ENCODE peak calls at places on chromosomes 13 and 19, in five cellular contexts. One of them, this sample, is unnamed.

GRCh38 chr13:55464222-55464621 is 1676.5 kb upstream of the PRR20A start:
- DNase-seq in CD4-positive, alpha-beta T cell: no peak
- DNase-seq in cardiac muscle cell: peak; percentile 1
- DNase-seq in fibroblast of villous mesenchyme: no peak
- DNase-seq in tibial artery: no peak
- DNase-seq in this sample: no peak

GRCh38 chr19:19259741-19260140 is 13.4 kb downstream of the TM6SF2 start:
- DNase-seq in cardiac muscle cell: no peak
- DNase-seq in tibial artery: no peak
- DNase-seq in fibroblast of villous mesenchyme: peak; percentile 10
- DNase-seq in CD4-positive, alpha-beta T cell: no peak
- DNase-seq in this sample: no peak

GRCh38 chr13:79775830-79776229 is 294.9 kb downstream of the NDFIP2 start:
- DNase-seq in tibial artery: no peak
- DNase-seq in CD4-positive, alpha-beta T cell: no peak
- DNase-seq in cardiac muscle cell: peak; percentile 81
- DNase-seq in fibroblast of villous mesenchyme: peak; percentile 73
- DNase-seq in this sample: no peak

GRCh38 chr13:51192348-51192747 is 29.9 kb upstream of the FAM124A start:
- DNase-seq in fibroblast of villous mesenchyme: no peak
- DNase-seq in cardiac muscle cell: no peak
- DNase-seq in tibial artery: no peak
- DNase-seq in CD4-positive, alpha-beta T cell: no peak
- DNase-seq in this sample: no peak

GRCh38 chr13:110398564-110399507 is 91.8 kb downstream of the COL4A2 start:
- DNase-seq in fibroblast of villous mesenchyme: peak; percentile 89
- DNase-seq in CD4-positive, alpha-beta T cell: no peak
- DNase-seq in tibial artery: no peak
- DNase-seq in cardiac muscle cell: peak; percentile 28
- DNase-seq in this sample: no peak

GRCh38 chr13:28493740-28494536 is 990 bp downstream of the FLT1 start:
- DNase-seq in CD4-positive, alpha-beta T cell: no peak
- DNase-seq in tibial artery: no peak
- DNase-seq in fibroblast of villous mesenchyme: peak; percentile 31
- DNase-seq in cardiac muscle cell: peak; percentile 61
- DNase-seq in this sample: no peak

GRCh38 chr13:78714717-78715116 is 55.8 kb upstream of the OBI1 start:
- DNase-seq in cardiac muscle cell: no peak
- DNase-seq in CD4-positive, alpha-beta T cell: no peak
- DNase-seq in fibroblast of villous mesenchyme: no peak
- DNase-seq in tibial artery: no peak
- DNase-seq in this sample: no peak

GRCh38 chr19:51347209-51347928 is 5.4 kb upstream of the VSIG10L start:
- DNase-seq in CD4-positive, alpha-beta T cell: no peak
- DNase-seq in tibial artery: no peak
- DNase-seq in cardiac muscle cell: no peak
- DNase-seq in fibroblast of villous mesenchyme: no peak
- DNase-seq in this sample: no peak

GRCh38 chr13:28059214-28059613 is 41.2 kb downstream of the FLT3 start:
- DNase-seq in tibial artery: no peak
- DNase-seq in CD4-positive, alpha-beta T cell: peak; percentile 19
- DNase-seq in cardiac muscle cell: peak; percentile 67
- DNase-seq in fibroblast of villous mesenchyme: peak; percentile 45
- DNase-seq in this sample: no peak

GRCh38 chr19:49552749-49553148 is 24.9 kb downstream of the RCN3 start:
- DNase-seq in CD4-positive, alpha-beta T cell: peak; percentile 43
- DNase-seq in tibial artery: no peak
- DNase-seq in cardiac muscle cell: no peak
- DNase-seq in fibroblast of villous mesenchyme: no peak
- DNase-seq in this sample: no peak

GRCh38 chr13:113172419-113172926 is 14.0 kb downstream of the PROZ start:
- DNase-seq in tibial artery: no peak
- DNase-seq in fibroblast of villous mesenchyme: no peak
- DNase-seq in cardiac muscle cell: no peak
- DNase-seq in CD4-positive, alpha-beta T cell: no peak
- DNase-seq in this sample: no peak

GRCh38 chr19:8922591-8922990 is 87.6 kb downstream of the MUC16 start:
- DNase-seq in cardiac muscle cell: no peak
- DNase-seq in tibial artery: no peak
- DNase-seq in CD4-positive, alpha-beta T cell: no peak
- DNase-seq in fibroblast of villous mesenchyme: no peak
- DNase-seq in this sample: no peak

GRCh38 chr13:32905063-32905863 is 111.0 kb upstream of the KL start:
- DNase-seq in cardiac muscle cell: no peak
- DNase-seq in CD4-positive, alpha-beta T cell: no peak
- DNase-seq in tibial artery: no peak
- DNase-seq in fibroblast of villous mesenchyme: peak; percentile 20
- DNase-seq in this sample: no peak

GRCh38 chr13:50940509-50940908 is 30.9 kb downstream of the RNASEH2B start:
- DNase-seq in cardiac muscle cell: no peak
- DNase-seq in tibial artery: no peak
- DNase-seq in CD4-positive, alpha-beta T cell: no peak
- DNase-seq in fibroblast of villous mesenchyme: no peak
- DNase-seq in this sample: no peak

GRCh38 chr13:97353927-97354326 is 80.0 kb upstream of the RAP2A start:
- DNase-seq in cardiac muscle cell: no peak
- DNase-seq in tibial artery: no peak
- DNase-seq in CD4-positive, alpha-beta T cell: no peak
- DNase-seq in fibroblast of villous mesenchyme: no peak
- DNase-seq in this sample: no peak

GRCh38 chr19:5580116-5580515 is 12.4 kb upstream of the TINCR start:
- DNase-seq in cardiac muscle cell: no peak
- DNase-seq in fibroblast of villous mesenchyme: peak; percentile 8
- DNase-seq in tibial artery: no peak
- DNase-seq in CD4-positive, alpha-beta T cell: no peak
- DNase-seq in this sample: no peak

GRCh38 chr19:27676877-27677276 is 1536.1 kb downstream of the UQCRFS1 start:
- DNase-seq in CD4-positive, alpha-beta T cell: no peak
- DNase-seq in tibial artery: no peak
- DNase-seq in fibroblast of villous mesenchyme: no peak
- DNase-seq in cardiac muscle cell: no peak
- DNase-seq in this sample: no peak

GRCh38 chr13:97057196-97057595 is 62.9 kb upstream of the OXGR1 start:
- DNase-seq in tibial artery: no peak
- DNase-seq in fibroblast of villous mesenchyme: no peak
- DNase-seq in CD4-positive, alpha-beta T cell: no peak
- DNase-seq in cardiac muscle cell: no peak
- DNase-seq in this sample: no peak

GRCh38 chr13:97259787-97260641 is 37.9 kb downstream of the MBNL2 start:
- DNase-seq in tibial artery: peak; percentile 66
- DNase-seq in CD4-positive, alpha-beta T cell: no peak
- DNase-seq in cardiac muscle cell: no peak
- DNase-seq in fibroblast of villous mesenchyme: peak; percentile 95
- DNase-seq in this sample: no peak

GRCh38 chr19:2680808-2681207 is 21.7 kb downstream of the GNG7 start:
- DNase-seq in cardiac muscle cell: no peak
- DNase-seq in fibroblast of villous mesenchyme: no peak
- DNase-seq in CD4-positive, alpha-beta T cell: no peak
- DNase-seq in tibial artery: no peak
- DNase-seq in this sample: no peak

GRCh38 chr19:56080669-56081401 is 40.3 kb downstream of the ZNF787 start:
- DNase-seq in tibial artery: peak; percentile 80
- DNase-seq in cardiac muscle cell: peak; percentile 73
- DNase-seq in fibroblast of villous mesenchyme: peak; percentile 85
- DNase-seq in CD4-positive, alpha-beta T cell: peak; percentile 50
- DNase-seq in this sample: peak; percentile 77

GRCh38 chr19:17184381-17184841 is 30.7 kb upstream of the USE1 start:
- DNase-seq in tibial artery: no peak
- DNase-seq in cardiac muscle cell: no peak
- DNase-seq in fibroblast of villous mesenchyme: no peak
- DNase-seq in CD4-positive, alpha-beta T cell: peak; percentile 62
- DNase-seq in this sample: no peak

GRCh38 chr13:110017379-110017778 is 231.0 kb upstream of the IRS2 start:
- DNase-seq in cardiac muscle cell: no peak
- DNase-seq in tibial artery: no peak
- DNase-seq in CD4-positive, alpha-beta T cell: no peak
- DNase-seq in fibroblast of villous mesenchyme: peak; percentile 88
- DNase-seq in this sample: peak; percentile 22

GRCh38 chr19:39158646-39159260 is 33.2 kb downstream of the PAK4 start:
- DNase-seq in CD4-positive, alpha-beta T cell: no peak
- DNase-seq in cardiac muscle cell: no peak
- DNase-seq in tibial artery: no peak
- DNase-seq in fibroblast of villous mesenchyme: no peak
- DNase-seq in this sample: no peak

GRCh38 chr19:55216461-55217198 is 7.3 kb upstream of the PTPRH start:
- DNase-seq in fibroblast of villous mesenchyme: peak; percentile 99
- DNase-seq in tibial artery: no peak
- DNase-seq in CD4-positive, alpha-beta T cell: peak; percentile 26
- DNase-seq in cardiac muscle cell: peak; percentile 92
- DNase-seq in this sample: peak; percentile 71

GRCh38 chr19:54388001-54388802 is 23.5 kb upstream of the LAIR1 start:
- DNase-seq in CD4-positive, alpha-beta T cell: peak; percentile 43
- DNase-seq in cardiac muscle cell: no peak
- DNase-seq in tibial artery: peak; percentile 69
- DNase-seq in fibroblast of villous mesenchyme: no peak
- DNase-seq in this sample: no peak

GRCh38 chr13:105611424-105611823 is 924.0 kb downstream of the EFNB2 start:
- DNase-seq in CD4-positive, alpha-beta T cell: no peak
- DNase-seq in cardiac muscle cell: peak; percentile 36
- DNase-seq in tibial artery: no peak
- DNase-seq in fibroblast of villous mesenchyme: peak; percentile 13
- DNase-seq in this sample: no peak

GRCh38 chr13:35984776-35985453 is 146.3 kb downstream of the DCLK1 start:
- DNase-seq in CD4-positive, alpha-beta T cell: no peak
- DNase-seq in tibial artery: no peak
- DNase-seq in cardiac muscle cell: peak; percentile 13
- DNase-seq in fibroblast of villous mesenchyme: no peak
- DNase-seq in this sample: no peak

GRCh38 chr13:71213252-71213821 is 653.7 kb downstream of the DACH1 start:
- DNase-seq in cardiac muscle cell: no peak
- DNase-seq in tibial artery: no peak
- DNase-seq in CD4-positive, alpha-beta T cell: no peak
- DNase-seq in fibroblast of villous mesenchyme: no peak
- DNase-seq in this sample: no peak

GRCh38 chr13:93646247-93646646 is 419.6 kb downstream of the GPC6 start:
- DNase-seq in CD4-positive, alpha-beta T cell: no peak
- DNase-seq in cardiac muscle cell: no peak
- DNase-seq in tibial artery: no peak
- DNase-seq in fibroblast of villous mesenchyme: no peak
- DNase-seq in this sample: no peak

DNA sequence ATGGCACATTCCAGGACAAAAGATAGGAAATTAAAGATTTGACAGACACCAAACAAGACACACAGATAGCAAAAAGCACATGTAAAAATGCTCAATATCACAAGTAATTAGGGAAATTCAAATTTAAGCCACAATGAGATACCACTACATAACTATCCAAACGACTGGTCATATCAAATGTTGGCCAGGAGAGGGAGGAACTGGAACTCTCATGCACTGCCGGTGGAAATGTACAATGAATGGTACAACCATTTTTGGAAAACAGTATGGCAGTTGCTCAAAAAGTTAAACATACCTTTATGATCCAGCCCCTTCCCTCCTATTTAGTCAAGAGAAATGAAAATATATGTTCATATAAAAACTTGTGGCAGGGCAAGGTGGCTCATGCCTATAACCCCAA is 36.8 kb upstream of the CYP2S1 start:
- DNase-seq in fibroblast of villous mesenchyme: no peak
- DNase-seq in cardiac muscle cell: no peak
- DNase-seq in tibial artery: no peak
- DNase-seq in CD4-positive, alpha-beta T cell: no peak
- DNase-seq in this sample: no peak
- TF ChIP-seq CTCF in fibroblast of villous mesenchyme: peak; percentile 29
- TF ChIP-seq CTCF in cardiac muscle cell: peak; percentile 16
- TF ChIP-seq CTCF in tibial artery: no peak
- TF ChIP-seq CTCF in CD4-positive, alpha-beta T cell: no peak
- TF ChIP-seq CTCF in this sample: no peak

GRCh38 chr19:34733826-34734600 is at the start of gene ZNF181:
- DNase-seq in tibial artery: peak; percentile 93
- DNase-seq in fibroblast of villous mesenchyme: peak; percentile 94
- DNase-seq in cardiac muscle cell: peak; percentile 92
- DNase-seq in CD4-positive, alpha-beta T cell: peak; percentile 70
- DNase-seq in this sample: peak; percentile 74
- TF ChIP-seq CTCF in tibial artery: no peak
- TF ChIP-seq CTCF in fibroblast of villous mesenchyme: no peak
- TF ChIP-seq CTCF in cardiac muscle cell: no peak
- TF ChIP-seq CTCF in CD4-positive, alpha-beta T cell: no peak
- TF ChIP-seq CTCF in this sample: no peak

GRCh38 chr19:29467824-29468401 is 57.9 kb upstream of the VSTM2B start:
- DNase-seq in fibroblast of villous mesenchyme: no peak
- DNase-seq in tibial artery: no peak
- DNase-seq in cardiac muscle cell: peak; percentile 31
- DNase-seq in CD4-positive, alpha-beta T cell: no peak
- DNase-seq in this sample: no peak
- TF ChIP-seq CTCF in fibroblast of villous mesenchyme: no peak
- TF ChIP-seq CTCF in tibial artery: no peak
- TF ChIP-seq CTCF in cardiac muscle cell: peak; percentile 29
- TF ChIP-seq CTCF in CD4-positive, alpha-beta T cell: no peak
- TF ChIP-seq CTCF in this sample: no peak

GRCh38 chr19:10760268-10760944 is 42.5 kb downstream of the DNM2 start:
- DNase-seq in CD4-positive, alpha-beta T cell: no peak
- DNase-seq in fibroblast of villous mesenchyme: no peak
- DNase-seq in cardiac muscle cell: peak; percentile 15
- DNase-seq in tibial artery: no peak
- DNase-seq in this sample: no peak
- TF ChIP-seq CTCF in CD4-positive, alpha-beta T cell: no peak
- TF ChIP-seq CTCF in fibroblast of villous mesenchyme: no peak
- TF ChIP-seq CTCF in cardiac muscle cell: no peak
- TF ChIP-seq CTCF in tibial artery: no peak
- TF ChIP-seq CTCF in this sample: no peak

GRCh38 chr19:13506550-13506878 is 235 bp upstream of the CACNA1A start:
- DNase-seq in fibroblast of villous mesenchyme: no peak
- DNase-seq in cardiac muscle cell: peak; percentile 23
- DNase-seq in CD4-positive, alpha-beta T cell: no peak
- DNase-seq in tibial artery: no peak
- DNase-seq in this sample: no peak
- TF ChIP-seq CTCF in fibroblast of villous mesenchyme: no peak
- TF ChIP-seq CTCF in cardiac muscle cell: no peak
- TF ChIP-seq CTCF in CD4-positive, alpha-beta T cell: no peak
- TF ChIP-seq CTCF in tibial artery: no peak
- TF ChIP-seq CTCF in this sample: no peak